ENCODE peak calls at places on chromosome 18, in ten cellular contexts. J is ovary, Y is WTC11, P is AG10803, T is astrocyte of the spinal cord, U is neural progenitor cell, N is brain microvascular endothelial cell, H is foreskin fibroblast, I is BJ, R is kidney. V is an unnamed sample.

GRCh38 chr18:37871583-37871982 is 306.0 kb upstream of the CELF4 start:
- DNase-seq in J (no peak), Y (no peak), P (no peak), T (no peak), U (no peak), N (no peak), H (no peak), I (no peak), R (no peak), V (no peak)

GRCh38 chr18:23401400-23402347 is 51.4 kb upstream of the RIOK3 start:
- DNase-seq in J (peak; percentile 26), Y (peak; percentile 50), P (peak; percentile 68), T (peak; percentile 73), U (peak; percentile 78), N (peak; percentile 56), H (peak; percentile 62), I (no peak), R (peak; percentile 81), V (peak; percentile 36)

GRCh38 chr18:74215863-74216262 is 67.5 kb downstream of the TIMM21 start:
- DNase-seq in J (no peak), Y (no peak), P (no peak), T (no peak), U (no peak), N (no peak), H (no peak), I (no peak), R (no peak), V (no peak)

GRCh38 chr18:13576598-13576997 is 149.8 kb downstream of the FAM210A start:
- DNase-seq in J (no peak), Y (no peak), P (no peak), T (no peak), U (no peak), N (no peak), H (no peak), I (no peak), R (no peak), V (no peak)

GRCh38 chr18:22424564-22424963 is 6.8 kb upstream of the CTAGE1 start:
- DNase-seq in J (no peak), Y (no peak), P (no peak), T (no peak), U (no peak), N (no peak), H (no peak), I (no peak), R (no peak), V (no peak)

GRCh38 chr18:3129053-3129864 is 90.5 kb downstream of the MYOM1 start:
- DNase-seq in J (peak; percentile 81), Y (peak; percentile 90), P (peak; percentile 77), T (peak; percentile 79), U (peak; percentile 95), N (peak; percentile 89), H (peak; percentile 91), I (peak; percentile 24), R (peak; percentile 91), V (peak; percentile 82)

GRCh38 chr18:65788373-65788772 is 37.6 kb downstream of the CDH7 start:
- DNase-seq in J (no peak), Y (no peak), P (no peak), T (no peak), U (peak; percentile 13), N (no peak), H (no peak), I (no peak), R (no peak), V (peak; percentile 23)

GRCh38 chr18:26656944-26657536 is 108.7 kb upstream of the KCTD1 start:
- DNase-seq in J (peak; percentile 83), Y (peak; percentile 69), P (peak; percentile 61), T (peak; percentile 71), U (peak; percentile 82), N (peak; percentile 38), H (peak; percentile 90), I (no peak), R (peak; percentile 91), V (peak; percentile 79)

GRCh38 chr18:61870151-61870550 is 22.7 kb downstream of the RNF152 start:
- DNase-seq in J (no peak), Y (no peak), P (peak; percentile 59), T (peak; percentile 74), U (no peak), N (peak; percentile 88), H (peak; percentile 52), I (no peak), R (no peak), V (no peak)

GRCh38 chr18:23069481-23069880 is 65.8 kb upstream of the CABLES1 start:
- DNase-seq in J (no peak), Y (no peak), P (no peak), T (no peak), U (no peak), N (no peak), H (no peak), I (no peak), R (no peak), V (no peak)

GRCh38 chr18:13464432-13465125 is 246.0 kb downstream of the LDLRAD4 start:
- DNase-seq in J (no peak), Y (no peak), P (no peak), T (no peak), U (no peak), N (no peak), H (no peak), I (no peak), R (no peak), V (no peak)

GRCh38 chr18:74248189-74248975 is 43.4 kb downstream of the CYB5A start:
- DNase-seq in J (no peak), Y (no peak), P (no peak), T (no peak), U (no peak), N (no peak), H (no peak), I (no peak), R (no peak), V (no peak)

GRCh38 chr18:37564796-37565137 is 831 bp downstream of the CELF4 start:
- DNase-seq in J (peak; percentile 78), Y (peak; percentile 90), P (peak; percentile 20), T (peak; percentile 38), U (peak; percentile 93), N (peak; percentile 20), H (peak; percentile 63), I (no peak), R (peak; percentile 84), V (no peak)

GRCh38 chr18:49225160-49225559 is 235.3 kb downstream of the DYM start:
- DNase-seq in J (no peak), Y (no peak), P (peak; percentile 73), T (no peak), U (no peak), N (no peak), H (peak; percentile 40), I (no peak), R (no peak), V (no peak)

GRCh38 chr18:24731981-24732380 is 271.5 kb downstream of the HRH4 start:
- DNase-seq in J (no peak), Y (no peak), P (no peak), T (no peak), U (peak; percentile 6), N (no peak), H (no peak), I (no peak), R (no peak), V (no peak)

GRCh38 chr18:23627325-23627724 is 35.4 kb downstream of the ANKRD29 start:
- DNase-seq in J (no peak), Y (no peak), P (peak; percentile 29), T (peak; percentile 88), U (no peak), N (peak; percentile 88), H (peak; percentile 92), I (peak; percentile 65), R (no peak), V (no peak)

GRCh38 chr18:68436485-68436884 is 278.4 kb downstream of the TMX3 start:
- DNase-seq in J (no peak), Y (no peak), P (peak; percentile 58), T (no peak), U (no peak), N (peak; percentile 79), H (peak; percentile 84), I (no peak), R (no peak), V (no peak)

GRCh38 chr18:13315000-13315399 is 96.4 kb downstream of the LDLRAD4 start:
- DNase-seq in J (no peak), Y (no peak), P (no peak), T (no peak), U (no peak), N (no peak), H (no peak), I (no peak), R (no peak), V (no peak)

GRCh38 chr18:9638886-9639285 is 24.5 kb upstream of the PPP4R1 start:
- DNase-seq in J (no peak), Y (no peak), P (no peak), T (no peak), U (no peak), N (no peak), H (no peak), I (no peak), R (no peak), V (no peak)

GRCh38 chr18:32261003-32261402 is 71.2 kb downstream of the MEP1B start:
- DNase-seq in J (no peak), Y (no peak), P (no peak), T (no peak), U (no peak), N (no peak), H (no peak), I (no peak), R (no peak), V (no peak)
- TF ChIP-seq CTCF in J (no peak), Y (no peak), P (no peak), T (peak; percentile 6), U (no peak), N (peak; percentile 37), H (no peak), I (no peak), R (no peak), V (peak; percentile 45)

GRCh38 chr18:32238635-32239268 is 48.9 kb downstream of the MEP1B start:
- DNase-seq in J (no peak), Y (peak; percentile 19), P (no peak), T (no peak), U (no peak), N (no peak), H (no peak), I (no peak), R (no peak), V (no peak)
- TF ChIP-seq CTCF in J (no peak), Y (no peak), P (no peak), T (no peak), U (peak; percentile 12), N (no peak), H (no peak), I (no peak), R (no peak), V (no peak)

GRCh38 chr18:51559902-51560287 is 362.4 kb upstream of the MEX3C start:
- DNase-seq in J (no peak), Y (no peak), P (no peak), T (no peak), U (no peak), N (no peak), H (no peak), I (no peak), R (no peak), V (no peak)
- TF ChIP-seq CTCF in J (no peak), Y (no peak), P (no peak), T (no peak), U (peak; percentile 4), N (no peak), H (no peak), I (no peak), R (no peak), V (no peak)

DNA sequence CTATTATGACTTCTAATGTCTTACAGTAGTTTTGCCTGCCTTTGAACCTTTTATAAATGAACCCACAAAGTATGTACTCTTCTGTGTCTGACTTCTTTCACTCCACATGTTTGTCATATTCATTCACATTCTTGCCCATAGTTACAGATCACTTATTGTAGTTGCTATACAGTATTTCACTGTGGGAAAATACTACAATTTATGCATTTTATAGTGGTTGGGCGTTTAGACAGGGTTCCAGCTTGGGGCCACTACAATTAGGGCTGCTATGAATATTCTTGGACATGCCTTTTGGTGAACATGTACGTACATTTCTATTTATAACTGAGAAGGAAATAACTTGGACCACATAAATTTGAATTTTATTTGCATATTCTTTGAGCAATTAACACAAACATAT is 15.5 kb upstream of the PMAIP1 start:
- DNase-seq in J (no peak), Y (no peak), P (peak; percentile 24), T (peak; percentile 20), U (no peak), N (no peak), H (no peak), I (no peak), R (no peak), V (no peak)
- TF ChIP-seq CTCF in J (no peak), Y (no peak), P (no peak), T (no peak), U (no peak), N (no peak), H (no peak), I (no peak), R (no peak), V (no peak)

V was measured in glutamatergic neuron.